ENCODE peak calls at places on chromosomes 3 and 15, in six cellular contexts. M is omental fat pad, K is RWPE2, O is GM06990, T is nephron progenitor cell, A is astrocyte of the spinal cord. I is an unnamed sample.

GRCh38 chr15:52466134-52466701 is 62.5 kb downstream of the MYO5A start:
- DNase-seq in M (no peak), K (no peak), O (peak; percentile 86), T (no peak), A (no peak), I (no peak)

GRCh38 chr15:80066912-80067311 is 7.4 kb downstream of the ZFAND6 start:
- DNase-seq in M (no peak), K (no peak), O (no peak), T (no peak), A (no peak), I (no peak)

GRCh38 chr15:35994861-35995260 is 448.9 kb upstream of the DPH6 start:
- DNase-seq in M (no peak), K (no peak), O (no peak), T (no peak), A (no peak), I (no peak)

GRCh38 chr15:45522931-45523331 is 376 bp upstream of the SLC30A4 start:
- DNase-seq in M (no peak), K (peak; percentile 74), O (no peak), T (peak; percentile 71), A (peak; percentile 41), I (no peak)

GRCh38 chr15:36428102-36428845 is 151.2 kb upstream of the CDIN1 start:
- DNase-seq in M (no peak), K (peak; percentile 86), O (no peak), T (no peak), A (peak; percentile 99), I (no peak)

GRCh38 chr3:54243262-54243931 is 121.0 kb downstream of the CACNA2D3 start:
- DNase-seq in M (no peak), K (no peak), O (no peak), T (no peak), A (no peak), I (no peak)

GRCh38 chr3:6251612-6252011 is 609.3 kb upstream of the GRM7 start:
- DNase-seq in M (no peak), K (no peak), O (no peak), T (no peak), A (no peak), I (no peak)

GRCh38 chr3:125318497-125318847 is 56.7 kb downstream of the ZNF148 start:
- DNase-seq in M (no peak), K (no peak), O (no peak), T (no peak), A (no peak), I (no peak)

GRCh38 chr15:29573197-29573838 is 248.9 kb downstream of the TJP1 start:
- DNase-seq in M (no peak), K (no peak), O (no peak), T (no peak), A (no peak), I (no peak)

GRCh38 chr15:51878446-51879386 is 49.3 kb downstream of the TMOD3 start:
- DNase-seq in M (no peak), K (no peak), O (no peak), T (no peak), A (peak; percentile 78), I (no peak)

GRCh38 chr15:27894645-27895044 is 204.5 kb downstream of the OCA2 start:
- DNase-seq in M (no peak), K (no peak), O (no peak), T (no peak), A (no peak), I (no peak)

GRCh38 chr3:190692256-190692655 is 170.2 kb downstream of the GMNC start:
- DNase-seq in M (no peak), K (no peak), O (no peak), T (no peak), A (no peak), I (no peak)

GRCh38 chr15:85477730-85478129 is 97.3 kb downstream of the AKAP13 start:
- DNase-seq in M (no peak), K (no peak), O (no peak), T (no peak), A (peak; percentile 82), I (no peak)

GRCh38 chr3:77530870-77531269 is 491.0 kb downstream of the ROBO2 start:
- DNase-seq in M (no peak), K (no peak), O (no peak), T (no peak), A (no peak), I (no peak)

GRCh38 chr3:45205126-45205525 is 21.0 kb downstream of the TMEM158 start:
- DNase-seq in M (no peak), K (no peak), O (no peak), T (no peak), A (no peak), I (no peak)

GRCh38 chr3:178482981-178483380 is 53.3 kb upstream of the KCNMB2 start:
- DNase-seq in M (no peak), K (no peak), O (no peak), T (no peak), A (no peak), I (no peak)

GRCh38 chr3:2770451-2770850 is 339.7 kb downstream of the IL5RA start:
- DNase-seq in M (no peak), K (no peak), O (no peak), T (peak; percentile 12), A (no peak), I (no peak)

GRCh38 chr15:101024709-101025108 is 105.6 kb downstream of the LRRK1 start:
- DNase-seq in M (no peak), K (peak; percentile 67), O (no peak), T (no peak), A (no peak), I (no peak)

GRCh38 chr15:69319384-69320375 is 21.0 kb downstream of the PAQR5 start:
- DNase-seq in M (no peak), K (no peak), O (no peak), T (no peak), A (no peak), I (no peak)

GRCh38 chr3:16374047-16375019 is 109.3 kb downstream of the OXNAD1 start:
- DNase-seq in M (no peak), K (no peak), O (peak; percentile 78), T (peak; percentile 27), A (no peak), I (no peak)

GRCh38 chr3:16375891-16376290 is 110.9 kb downstream of the OXNAD1 start:
- DNase-seq in M (no peak), K (no peak), O (no peak), T (no peak), A (no peak), I (no peak)

GRCh38 chr3:16372362-16373269 is 107.6 kb downstream of the OXNAD1 start:
- DNase-seq in M (no peak), K (no peak), O (peak; percentile 70), T (no peak), A (no peak), I (no peak)

GRCh38 chr3:16370872-16371740 is 106.1 kb downstream of the OXNAD1 start:
- DNase-seq in M (no peak), K (no peak), O (peak; percentile 44), T (no peak), A (no peak), I (no peak)

DNA sequence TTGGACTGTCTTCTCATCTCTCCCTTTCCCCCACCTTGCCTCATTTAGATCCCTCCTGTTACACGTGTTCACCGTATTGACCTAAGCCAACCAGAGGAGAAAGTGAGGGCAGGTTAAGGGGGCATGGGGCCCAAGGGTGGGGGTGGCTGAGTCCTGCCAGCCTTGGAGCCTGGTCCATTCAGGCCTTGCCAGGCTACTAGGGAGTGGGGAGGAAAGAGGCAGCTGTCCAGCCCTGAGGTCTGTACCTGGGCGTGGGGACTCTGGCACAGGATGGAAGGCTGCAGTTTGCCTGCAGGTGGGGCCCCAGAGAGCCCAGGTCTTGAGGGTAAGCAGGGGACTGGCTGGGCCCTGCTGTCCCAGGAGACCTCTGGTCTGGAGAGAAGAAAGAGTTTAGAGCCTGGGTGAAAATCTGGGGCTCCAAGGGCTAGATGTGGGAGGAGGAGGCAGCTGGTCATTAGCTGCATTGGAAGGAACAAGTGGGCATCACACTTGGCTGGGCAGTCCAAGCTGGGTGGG is 108.3 kb downstream of the OXNAD1 start:
- DNase-seq in M (no peak), K (no peak), O (peak; percentile 60), T (no peak), A (no peak), I (no peak)
- TF ChIP-seq CTCF in M (no peak), K (no peak), O (peak; percentile 31), T (no peak), A (no peak), I (no peak)

GRCh38 chr3:105827101-105827634 is 41.6 kb downstream of the CBLB start:
- DNase-seq in M (no peak), K (no peak), O (no peak), T (no peak), A (no peak), I (no peak)

GRCh38 chr3:105829229-105829628 is 39.6 kb downstream of the CBLB start:
- DNase-seq in M (no peak), K (no peak), O (no peak), T (no peak), A (peak; percentile 29), I (no peak)

GRCh38 chr3:105829879-105830622 is 38.8 kb downstream of the CBLB start:
- DNase-seq in M (no peak), K (no peak), O (no peak), T (no peak), A (peak; percentile 73), I (no peak)

GRCh38 chr3:105828703-105829102 is 40.1 kb downstream of the CBLB start:
- DNase-seq in M (no peak), K (no peak), O (peak; percentile 39), T (no peak), A (peak; percentile 23), I (no peak)

DNA sequence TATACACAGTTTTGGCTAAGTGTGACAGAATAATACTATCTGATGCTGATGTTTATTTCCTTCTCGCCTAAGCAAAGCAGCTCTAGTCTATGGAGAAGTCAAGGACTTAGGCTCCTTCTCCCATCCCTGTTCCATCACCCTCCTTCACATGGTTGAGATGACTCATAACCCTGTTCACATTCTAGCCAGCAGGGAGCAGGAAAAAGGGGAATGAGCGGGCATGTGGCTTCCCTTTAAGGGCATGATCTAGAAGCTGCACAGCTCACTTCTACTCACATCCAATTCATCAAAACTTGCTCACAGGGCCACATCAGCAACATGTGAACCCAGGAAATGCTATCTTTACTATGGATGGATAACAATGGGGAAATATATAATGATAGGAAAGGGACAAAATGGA is 40.9 kb downstream of the CBLB start:
- DNase-seq in M (no peak), K (no peak), O (no peak), T (no peak), A (peak; percentile 93), I (no peak)
- TF ChIP-seq CTCF in M (no peak), K (peak; percentile 22), O (no peak), T (no peak), A (peak; percentile 55), I (no peak)

GRCh38 chr3:27200721-27201434 is 168.3 kb downstream of the NEK10 start:
- DNase-seq in M (no peak), K (no peak), O (no peak), T (no peak), A (no peak), I (no peak)
- TF ChIP-seq CTCF in M (no peak), K (no peak), O (no peak), T (no peak), A (no peak), I (no peak)

GRCh38 chr3:36403661-36404060 is 23.4 kb downstream of the STAC start:
- DNase-seq in M (no peak), K (no peak), O (no peak), T (no peak), A (no peak), I (no peak)

GRCh38 chr3:36409862-36410261 is 29.6 kb downstream of the STAC start:
- DNase-seq in M (no peak), K (no peak), O (no peak), T (no peak), A (no peak), I (no peak)

GRCh38 chr3:36405193-36405592 is 24.9 kb downstream of the STAC start:
- DNase-seq in M (no peak), K (no peak), O (no peak), T (no peak), A (no peak), I (no peak)

GRCh38 chr3:36408146-36408545 is 27.8 kb downstream of the STAC start:
- DNase-seq in M (no peak), K (no peak), O (no peak), T (no peak), A (no peak), I (no peak)
- TF ChIP-seq CTCF in M (no peak), K (peak; percentile 13), O (peak; percentile 28), T (peak; percentile 25), A (peak; percentile 23), I (no peak)

I was measured in mesothelial cell of epicardium.